ENCODE peak calls at places on chromosomes 5 and 9, in nine cellular contexts. One of them, this sample, is unnamed.

GRCh38 chr5:125484272-125485002 is 738.0 kb upstream of the ZNF608 start:
- DNase-seq in MV-4-11: no peak
- DNase-seq in fibroblast of mammary gland: peak
- DNase-seq in activated T-helper 1 cell treated with anti-CD3 and anti-CD28 coated beads, Interleukin-2, amount 50 U/mL, for 16 hours: no peak
- DNase-seq in ELF-1: no peak
- DNase-seq in AG20443: peak
- DNase-seq in stimulated activated CD4-positive, alpha-beta T cell treated with anti-CD3 and anti-CD28 coated beads, Interleukin-1b, Interleukin-23, amount 100 ng/mL, for 24 hours: no peak
- DNase-seq in GM23338: no peak
- DNase-seq in aorta: peak
- DNase-seq in this sample: no peak

GRCh38 chr9:3863114-3863528 is 337.3 kb upstream of the RFX3 start:
- DNase-seq in AG20443: peak
- DNase-seq in aorta: peak
- DNase-seq in stimulated activated CD4-positive, alpha-beta T cell treated with anti-CD3 and anti-CD28 coated beads, Interleukin-1b, Interleukin-23, amount 100 ng/mL, for 24 hours: no peak
- DNase-seq in GM23338: no peak
- DNase-seq in MV-4-11: no peak
- DNase-seq in ELF-1: no peak
- DNase-seq in fibroblast of mammary gland: peak
- DNase-seq in activated T-helper 1 cell treated with anti-CD3 and anti-CD28 coated beads, Interleukin-2, amount 50 U/mL, for 16 hours: no peak
- DNase-seq in this sample: no peak

GRCh38 chr5:15995206-15996052 is 184.2 kb downstream of the MARCHF11 start:
- DNase-seq in fibroblast of mammary gland: peak
- DNase-seq in AG20443: peak
- DNase-seq in stimulated activated CD4-positive, alpha-beta T cell treated with anti-CD3 and anti-CD28 coated beads, Interleukin-1b, Interleukin-23, amount 100 ng/mL, for 24 hours: no peak
- DNase-seq in activated T-helper 1 cell treated with anti-CD3 and anti-CD28 coated beads, Interleukin-2, amount 50 U/mL, for 16 hours: no peak
- DNase-seq in MV-4-11: peak
- DNase-seq in aorta: no peak
- DNase-seq in ELF-1: peak
- DNase-seq in GM23338: peak
- DNase-seq in this sample: no peak

GRCh38 chr9:101536938-101537337 is 3.3 kb downstream of the RNF20 start:
- DNase-seq in fibroblast of mammary gland: peak
- DNase-seq in ELF-1: peak
- DNase-seq in aorta: no peak
- DNase-seq in activated T-helper 1 cell treated with anti-CD3 and anti-CD28 coated beads, Interleukin-2, amount 50 U/mL, for 16 hours: no peak
- DNase-seq in AG20443: peak
- DNase-seq in stimulated activated CD4-positive, alpha-beta T cell treated with anti-CD3 and anti-CD28 coated beads, Interleukin-1b, Interleukin-23, amount 100 ng/mL, for 24 hours: no peak
- DNase-seq in GM23338: peak
- DNase-seq in MV-4-11: peak
- DNase-seq in this sample: peak

GRCh38 chr5:148416921-148417320 is 33.2 kb downstream of the FBXO38 start:
- DNase-seq in AG20443: peak
- DNase-seq in GM23338: no peak
- DNase-seq in stimulated activated CD4-positive, alpha-beta T cell treated with anti-CD3 and anti-CD28 coated beads, Interleukin-1b, Interleukin-23, amount 100 ng/mL, for 24 hours: no peak
- DNase-seq in activated T-helper 1 cell treated with anti-CD3 and anti-CD28 coated beads, Interleukin-2, amount 50 U/mL, for 16 hours: no peak
- DNase-seq in aorta: no peak
- DNase-seq in ELF-1: no peak
- DNase-seq in fibroblast of mammary gland: peak
- DNase-seq in MV-4-11: no peak
- DNase-seq in this sample: no peak

GRCh38 chr9:104075801-104076753 is 18.0 kb upstream of the SMC2 start:
- DNase-seq in MV-4-11: peak
- DNase-seq in stimulated activated CD4-positive, alpha-beta T cell treated with anti-CD3 and anti-CD28 coated beads, Interleukin-1b, Interleukin-23, amount 100 ng/mL, for 24 hours: no peak
- DNase-seq in GM23338: no peak
- DNase-seq in ELF-1: no peak
- DNase-seq in AG20443: peak
- DNase-seq in activated T-helper 1 cell treated with anti-CD3 and anti-CD28 coated beads, Interleukin-2, amount 50 U/mL, for 16 hours: no peak
- DNase-seq in fibroblast of mammary gland: peak
- DNase-seq in aorta: no peak
- DNase-seq in this sample: no peak

GRCh38 chr5:176780951-176781350 is 29.4 kb upstream of the UNC5A start:
- DNase-seq in aorta: no peak
- DNase-seq in ELF-1: peak
- DNase-seq in stimulated activated CD4-positive, alpha-beta T cell treated with anti-CD3 and anti-CD28 coated beads, Interleukin-1b, Interleukin-23, amount 100 ng/mL, for 24 hours: no peak
- DNase-seq in GM23338: no peak
- DNase-seq in fibroblast of mammary gland: no peak
- DNase-seq in AG20443: no peak
- DNase-seq in activated T-helper 1 cell treated with anti-CD3 and anti-CD28 coated beads, Interleukin-2, amount 50 U/mL, for 16 hours: no peak
- DNase-seq in MV-4-11: no peak
- DNase-seq in this sample: no peak

GRCh38 chr5:33824516-33825195 is 67.1 kb downstream of the ADAMTS12 start:
- DNase-seq in fibroblast of mammary gland: peak
- DNase-seq in MV-4-11: peak
- DNase-seq in AG20443: peak
- DNase-seq in ELF-1: no peak
- DNase-seq in GM23338: no peak
- DNase-seq in aorta: no peak
- DNase-seq in stimulated activated CD4-positive, alpha-beta T cell treated with anti-CD3 and anti-CD28 coated beads, Interleukin-1b, Interleukin-23, amount 100 ng/mL, for 24 hours: no peak
- DNase-seq in activated T-helper 1 cell treated with anti-CD3 and anti-CD28 coated beads, Interleukin-2, amount 50 U/mL, for 16 hours: no peak
- DNase-seq in this sample: no peak

GRCh38 chr5:176820937-176821336 is 10.6 kb downstream of the UNC5A start:
- DNase-seq in GM23338: no peak
- DNase-seq in fibroblast of mammary gland: no peak
- DNase-seq in MV-4-11: no peak
- DNase-seq in activated T-helper 1 cell treated with anti-CD3 and anti-CD28 coated beads, Interleukin-2, amount 50 U/mL, for 16 hours: no peak
- DNase-seq in aorta: no peak
- DNase-seq in ELF-1: no peak
- DNase-seq in stimulated activated CD4-positive, alpha-beta T cell treated with anti-CD3 and anti-CD28 coated beads, Interleukin-1b, Interleukin-23, amount 100 ng/mL, for 24 hours: no peak
- DNase-seq in AG20443: no peak
- DNase-seq in this sample: no peak

GRCh38 chr5:103228056-103228455 is 30.5 kb upstream of the MACIR start:
- DNase-seq in fibroblast of mammary gland: no peak
- DNase-seq in activated T-helper 1 cell treated with anti-CD3 and anti-CD28 coated beads, Interleukin-2, amount 50 U/mL, for 16 hours: no peak
- DNase-seq in stimulated activated CD4-positive, alpha-beta T cell treated with anti-CD3 and anti-CD28 coated beads, Interleukin-1b, Interleukin-23, amount 100 ng/mL, for 24 hours: no peak
- DNase-seq in AG20443: no peak
- DNase-seq in ELF-1: no peak
- DNase-seq in GM23338: no peak
- DNase-seq in MV-4-11: no peak
- DNase-seq in aorta: no peak
- DNase-seq in this sample: no peak

GRCh38 chr9:13485068-13485596 is 205.6 kb upstream of the MPDZ start:
- DNase-seq in activated T-helper 1 cell treated with anti-CD3 and anti-CD28 coated beads, Interleukin-2, amount 50 U/mL, for 16 hours: no peak
- DNase-seq in ELF-1: no peak
- DNase-seq in aorta: peak
- DNase-seq in fibroblast of mammary gland: peak
- DNase-seq in AG20443: peak
- DNase-seq in stimulated activated CD4-positive, alpha-beta T cell treated with anti-CD3 and anti-CD28 coated beads, Interleukin-1b, Interleukin-23, amount 100 ng/mL, for 24 hours: no peak
- DNase-seq in MV-4-11: no peak
- DNase-seq in GM23338: no peak
- DNase-seq in this sample: no peak

GRCh38 chr5:142584843-142585242 is 101.0 kb downstream of the FGF1 start:
- DNase-seq in MV-4-11: no peak
- DNase-seq in AG20443: peak
- DNase-seq in fibroblast of mammary gland: peak
- DNase-seq in aorta: no peak
- DNase-seq in activated T-helper 1 cell treated with anti-CD3 and anti-CD28 coated beads, Interleukin-2, amount 50 U/mL, for 16 hours: no peak
- DNase-seq in stimulated activated CD4-positive, alpha-beta T cell treated with anti-CD3 and anti-CD28 coated beads, Interleukin-1b, Interleukin-23, amount 100 ng/mL, for 24 hours: no peak
- DNase-seq in GM23338: no peak
- DNase-seq in ELF-1: no peak
- DNase-seq in this sample: no peak

GRCh38 chr5:102975457-102976182 is 144.3 kb downstream of the GIN1 start:
- DNase-seq in stimulated activated CD4-positive, alpha-beta T cell treated with anti-CD3 and anti-CD28 coated beads, Interleukin-1b, Interleukin-23, amount 100 ng/mL, for 24 hours: no peak
- DNase-seq in GM23338: no peak
- DNase-seq in activated T-helper 1 cell treated with anti-CD3 and anti-CD28 coated beads, Interleukin-2, amount 50 U/mL, for 16 hours: no peak
- DNase-seq in ELF-1: no peak
- DNase-seq in AG20443: peak
- DNase-seq in MV-4-11: no peak
- DNase-seq in fibroblast of mammary gland: peak
- DNase-seq in aorta: no peak
- DNase-seq in this sample: no peak

GRCh38 chr9:91187311-91187964 is 174.3 kb downstream of the AUH start:
- DNase-seq in AG20443: no peak
- DNase-seq in stimulated activated CD4-positive, alpha-beta T cell treated with anti-CD3 and anti-CD28 coated beads, Interleukin-1b, Interleukin-23, amount 100 ng/mL, for 24 hours: no peak
- DNase-seq in activated T-helper 1 cell treated with anti-CD3 and anti-CD28 coated beads, Interleukin-2, amount 50 U/mL, for 16 hours: no peak
- DNase-seq in MV-4-11: no peak
- DNase-seq in ELF-1: no peak
- DNase-seq in fibroblast of mammary gland: no peak
- DNase-seq in GM23338: no peak
- DNase-seq in aorta: no peak
- DNase-seq in this sample: no peak

GRCh38 chr5:90866333-90866732 is 307.7 kb downstream of the ADGRV1 start:
- DNase-seq in ELF-1: no peak
- DNase-seq in AG20443: peak
- DNase-seq in GM23338: peak
- DNase-seq in MV-4-11: peak
- DNase-seq in aorta: no peak
- DNase-seq in fibroblast of mammary gland: peak
- DNase-seq in stimulated activated CD4-positive, alpha-beta T cell treated with anti-CD3 and anti-CD28 coated beads, Interleukin-1b, Interleukin-23, amount 100 ng/mL, for 24 hours: no peak
- DNase-seq in activated T-helper 1 cell treated with anti-CD3 and anti-CD28 coated beads, Interleukin-2, amount 50 U/mL, for 16 hours: no peak
- DNase-seq in this sample: no peak

GRCh38 chr5:149702953-149703646 is 27.0 kb upstream of the PPARGC1B start:
- DNase-seq in fibroblast of mammary gland: no peak
- DNase-seq in activated T-helper 1 cell treated with anti-CD3 and anti-CD28 coated beads, Interleukin-2, amount 50 U/mL, for 16 hours: no peak
- DNase-seq in AG20443: no peak
- DNase-seq in MV-4-11: no peak
- DNase-seq in ELF-1: no peak
- DNase-seq in GM23338: no peak
- DNase-seq in aorta: no peak
- DNase-seq in stimulated activated CD4-positive, alpha-beta T cell treated with anti-CD3 and anti-CD28 coated beads, Interleukin-1b, Interleukin-23, amount 100 ng/mL, for 24 hours: no peak
- DNase-seq in this sample: no peak

GRCh38 chr5:78908173-78908901 is 76.8 kb downstream of the ARSB start:
- DNase-seq in AG20443: peak
- DNase-seq in MV-4-11: peak
- DNase-seq in ELF-1: peak
- DNase-seq in stimulated activated CD4-positive, alpha-beta T cell treated with anti-CD3 and anti-CD28 coated beads, Interleukin-1b, Interleukin-23, amount 100 ng/mL, for 24 hours: no peak
- DNase-seq in fibroblast of mammary gland: peak
- DNase-seq in aorta: peak
- DNase-seq in activated T-helper 1 cell treated with anti-CD3 and anti-CD28 coated beads, Interleukin-2, amount 50 U/mL, for 16 hours: no peak
- DNase-seq in GM23338: peak
- DNase-seq in this sample: no peak

GRCh38 chr5:118919016-118919415 is 69.3 kb downstream of the DTWD2 start:
- DNase-seq in activated T-helper 1 cell treated with anti-CD3 and anti-CD28 coated beads, Interleukin-2, amount 50 U/mL, for 16 hours: no peak
- DNase-seq in AG20443: no peak
- DNase-seq in stimulated activated CD4-positive, alpha-beta T cell treated with anti-CD3 and anti-CD28 coated beads, Interleukin-1b, Interleukin-23, amount 100 ng/mL, for 24 hours: no peak
- DNase-seq in MV-4-11: no peak
- DNase-seq in aorta: no peak
- DNase-seq in fibroblast of mammary gland: no peak
- DNase-seq in ELF-1: no peak
- DNase-seq in GM23338: no peak
- DNase-seq in this sample: no peak

GRCh38 chr9:37902804-37903580 is 935 bp downstream of the SLC25A51 start:
- DNase-seq in activated T-helper 1 cell treated with anti-CD3 and anti-CD28 coated beads, Interleukin-2, amount 50 U/mL, for 16 hours: no peak
- DNase-seq in MV-4-11: peak
- DNase-seq in aorta: no peak
- DNase-seq in ELF-1: no peak
- DNase-seq in fibroblast of mammary gland: peak
- DNase-seq in GM23338: no peak
- DNase-seq in stimulated activated CD4-positive, alpha-beta T cell treated with anti-CD3 and anti-CD28 coated beads, Interleukin-1b, Interleukin-23, amount 100 ng/mL, for 24 hours: no peak
- DNase-seq in AG20443: no peak
- DNase-seq in this sample: no peak

GRCh38 chr9:115241641-115242040 is 123.7 kb upstream of the TNC start:
- DNase-seq in activated T-helper 1 cell treated with anti-CD3 and anti-CD28 coated beads, Interleukin-2, amount 50 U/mL, for 16 hours: no peak
- DNase-seq in fibroblast of mammary gland: no peak
- DNase-seq in AG20443: no peak
- DNase-seq in MV-4-11: no peak
- DNase-seq in GM23338: no peak
- DNase-seq in ELF-1: no peak
- DNase-seq in aorta: no peak
- DNase-seq in stimulated activated CD4-positive, alpha-beta T cell treated with anti-CD3 and anti-CD28 coated beads, Interleukin-1b, Interleukin-23, amount 100 ng/mL, for 24 hours: no peak
- DNase-seq in this sample: no peak

GRCh38 chr9:15182755-15183154 is 124.3 kb downstream of the TTC39B start:
- DNase-seq in aorta: no peak
- DNase-seq in activated T-helper 1 cell treated with anti-CD3 and anti-CD28 coated beads, Interleukin-2, amount 50 U/mL, for 16 hours: no peak
- DNase-seq in GM23338: no peak
- DNase-seq in ELF-1: no peak
- DNase-seq in stimulated activated CD4-positive, alpha-beta T cell treated with anti-CD3 and anti-CD28 coated beads, Interleukin-1b, Interleukin-23, amount 100 ng/mL, for 24 hours: no peak
- DNase-seq in MV-4-11: no peak
- DNase-seq in AG20443: no peak
- DNase-seq in fibroblast of mammary gland: no peak
- DNase-seq in this sample: no peak

GRCh38 chr9:35102465-35102768 is 514 bp downstream of the STOML2 start:
- DNase-seq in fibroblast of mammary gland: peak
- DNase-seq in stimulated activated CD4-positive, alpha-beta T cell treated with anti-CD3 and anti-CD28 coated beads, Interleukin-1b, Interleukin-23, amount 100 ng/mL, for 24 hours: no peak
- DNase-seq in aorta: peak
- DNase-seq in AG20443: peak
- DNase-seq in GM23338: peak
- DNase-seq in MV-4-11: no peak
- DNase-seq in activated T-helper 1 cell treated with anti-CD3 and anti-CD28 coated beads, Interleukin-2, amount 50 U/mL, for 16 hours: no peak
- DNase-seq in ELF-1: no peak
- DNase-seq in this sample: no peak

GRCh38 chr5:176144508-176144907 is 93.7 kb upstream of the SIMC1 start:
- DNase-seq in fibroblast of mammary gland: no peak
- DNase-seq in aorta: no peak
- DNase-seq in GM23338: no peak
- DNase-seq in MV-4-11: no peak
- DNase-seq in ELF-1: no peak
- DNase-seq in activated T-helper 1 cell treated with anti-CD3 and anti-CD28 coated beads, Interleukin-2, amount 50 U/mL, for 16 hours: no peak
- DNase-seq in AG20443: no peak
- DNase-seq in stimulated activated CD4-positive, alpha-beta T cell treated with anti-CD3 and anti-CD28 coated beads, Interleukin-1b, Interleukin-23, amount 100 ng/mL, for 24 hours: no peak
- DNase-seq in this sample: no peak

GRCh38 chr9:87596862-87597261 is 99.2 kb downstream of the DAPK1 start:
- DNase-seq in GM23338: no peak
- DNase-seq in MV-4-11: peak
- DNase-seq in AG20443: peak
- DNase-seq in ELF-1: no peak
- DNase-seq in stimulated activated CD4-positive, alpha-beta T cell treated with anti-CD3 and anti-CD28 coated beads, Interleukin-1b, Interleukin-23, amount 100 ng/mL, for 24 hours: no peak
- DNase-seq in fibroblast of mammary gland: no peak
- DNase-seq in activated T-helper 1 cell treated with anti-CD3 and anti-CD28 coated beads, Interleukin-2, amount 50 U/mL, for 16 hours: no peak
- DNase-seq in aorta: peak
- DNase-seq in this sample: no peak

GRCh38 chr5:3392306-3392939 is 203.2 kb upstream of the IRX1 start:
- DNase-seq in stimulated activated CD4-positive, alpha-beta T cell treated with anti-CD3 and anti-CD28 coated beads, Interleukin-1b, Interleukin-23, amount 100 ng/mL, for 24 hours: no peak
- DNase-seq in AG20443: peak
- DNase-seq in aorta: peak
- DNase-seq in GM23338: no peak
- DNase-seq in MV-4-11: no peak
- DNase-seq in ELF-1: no peak
- DNase-seq in activated T-helper 1 cell treated with anti-CD3 and anti-CD28 coated beads, Interleukin-2, amount 50 U/mL, for 16 hours: no peak
- DNase-seq in fibroblast of mammary gland: no peak
- DNase-seq in this sample: no peak

GRCh38 chr9:33265211-33265885 is 499 bp downstream of the CHMP5 start:
- DNase-seq in aorta: no peak
- DNase-seq in GM23338: no peak
- DNase-seq in ELF-1: no peak
- DNase-seq in activated T-helper 1 cell treated with anti-CD3 and anti-CD28 coated beads, Interleukin-2, amount 50 U/mL, for 16 hours: no peak
- DNase-seq in AG20443: no peak
- DNase-seq in stimulated activated CD4-positive, alpha-beta T cell treated with anti-CD3 and anti-CD28 coated beads, Interleukin-1b, Interleukin-23, amount 100 ng/mL, for 24 hours: no peak
- DNase-seq in MV-4-11: no peak
- DNase-seq in fibroblast of mammary gland: no peak
- DNase-seq in this sample: no peak

GRCh38 chr5:157198277-157199058 is 17.8 kb downstream of the ITK start:
- DNase-seq in ELF-1: no peak
- DNase-seq in GM23338: no peak
- DNase-seq in AG20443: no peak
- DNase-seq in fibroblast of mammary gland: no peak
- DNase-seq in aorta: no peak
- DNase-seq in stimulated activated CD4-positive, alpha-beta T cell treated with anti-CD3 and anti-CD28 coated beads, Interleukin-1b, Interleukin-23, amount 100 ng/mL, for 24 hours: no peak
- DNase-seq in MV-4-11: peak
- DNase-seq in activated T-helper 1 cell treated with anti-CD3 and anti-CD28 coated beads, Interleukin-2, amount 50 U/mL, for 16 hours: no peak
- DNase-seq in this sample: peak

GRCh38 chr5:124935060-124935459 is 188.6 kb upstream of the ZNF608 start:
- DNase-seq in GM23338: no peak
- DNase-seq in AG20443: no peak
- DNase-seq in stimulated activated CD4-positive, alpha-beta T cell treated with anti-CD3 and anti-CD28 coated beads, Interleukin-1b, Interleukin-23, amount 100 ng/mL, for 24 hours: no peak
- DNase-seq in fibroblast of mammary gland: no peak
- DNase-seq in ELF-1: no peak
- DNase-seq in MV-4-11: peak
- DNase-seq in activated T-helper 1 cell treated with anti-CD3 and anti-CD28 coated beads, Interleukin-2, amount 50 U/mL, for 16 hours: no peak
- DNase-seq in aorta: no peak
- DNase-seq in this sample: no peak

GRCh38 chr9:34684816-34685215 is 6.3 kb downstream of the CCL19 start:
- DNase-seq in MV-4-11: no peak
- DNase-seq in AG20443: no peak
- DNase-seq in fibroblast of mammary gland: no peak
- DNase-seq in stimulated activated CD4-positive, alpha-beta T cell treated with anti-CD3 and anti-CD28 coated beads, Interleukin-1b, Interleukin-23, amount 100 ng/mL, for 24 hours: no peak
- DNase-seq in ELF-1: no peak
- DNase-seq in activated T-helper 1 cell treated with anti-CD3 and anti-CD28 coated beads, Interleukin-2, amount 50 U/mL, for 16 hours: no peak
- DNase-seq in aorta: no peak
- DNase-seq in GM23338: no peak
- DNase-seq in this sample: no peak

GRCh38 chr5:179355976-179356968 is 11.0 kb upstream of the ADAMTS2 start:
- DNase-seq in activated T-helper 1 cell treated with anti-CD3 and anti-CD28 coated beads, Interleukin-2, amount 50 U/mL, for 16 hours: no peak
- DNase-seq in MV-4-11: peak
- DNase-seq in GM23338: no peak
- DNase-seq in AG20443: peak
- DNase-seq in fibroblast of mammary gland: peak
- DNase-seq in aorta: no peak
- DNase-seq in stimulated activated CD4-positive, alpha-beta T cell treated with anti-CD3 and anti-CD28 coated beads, Interleukin-1b, Interleukin-23, amount 100 ng/mL, for 24 hours: no peak
- DNase-seq in ELF-1: no peak
- DNase-seq in this sample: no peak

GRCh38 chr9:102922526-102922925 is 72.6 kb upstream of the CYLC2 start:
- DNase-seq in ELF-1: no peak
- DNase-seq in activated T-helper 1 cell treated with anti-CD3 and anti-CD28 coated beads, Interleukin-2, amount 50 U/mL, for 16 hours: no peak
- DNase-seq in aorta: no peak
- DNase-seq in GM23338: no peak
- DNase-seq in AG20443: no peak
- DNase-seq in MV-4-11: no peak
- DNase-seq in stimulated activated CD4-positive, alpha-beta T cell treated with anti-CD3 and anti-CD28 coated beads, Interleukin-1b, Interleukin-23, amount 100 ng/mL, for 24 hours: no peak
- DNase-seq in fibroblast of mammary gland: no peak
- DNase-seq in this sample: no peak

This sample was measured in CD8-positive, alpha-beta T cell.